ENCODE peak calls at places on chromosome 16, in five cellular contexts. T, V, A, Y and P are unnamed samples.
A peak's percentile ranks its signal among the peaks of the same experiment; 100 is the strongest.

GRCh38 chr16:11392041-11392581 is 46.9 kb downstream of the RMI2 start:
- DNase-seq in T (no peak), V (no peak), A (peak; percentile 21), Y (peak; percentile 46), P (peak; percentile 53)

GRCh38 chr16:86239381-86239780 is 270.9 kb upstream of the FOXF1 start:
- DNase-seq in T (no peak), V (no peak), A (no peak), Y (no peak), P (no peak)

GRCh38 chr16:54048994-54049929 is 237.3 kb downstream of the IRX3 start:
- DNase-seq in T (no peak), V (no peak), A (no peak), Y (peak; percentile 86), P (no peak)

GRCh38 chr16:2019919-2020831 is 590 bp downstream of the NPW start:
- DNase-seq in T (peak; percentile 19), V (no peak), A (no peak), Y (peak; percentile 75), P (no peak)

GRCh38 chr16:278863-279366 is 1.5 kb upstream of the ARHGDIG start:
- DNase-seq in T (no peak), V (peak; percentile 65), A (no peak), Y (peak; percentile 79), P (no peak)

GRCh38 chr16:31868701-31869167 is 4.9 kb upstream of the ZNF267 start:
- DNase-seq in T (peak; percentile 63), V (peak; percentile 81), A (peak; percentile 81), Y (peak; percentile 91), P (no peak)

GRCh38 chr16:17447273-17447672 is 23.5 kb downstream of the XYLT1 start:
- DNase-seq in T (no peak), V (no peak), A (no peak), Y (no peak), P (no peak)

GRCh38 chr16:4410335-4411075 is 5.9 kb downstream of the CORO7 start:
- DNase-seq in T (no peak), V (no peak), A (no peak), Y (no peak), P (no peak)

GRCh38 chr16:49755291-49755611 is 100.7 kb downstream of the ZNF423 start:
- DNase-seq in T (no peak), V (peak; percentile 37), A (no peak), Y (no peak), P (no peak)